ENCODE peak calls at places on chromosomes 4 and X, in five cellular contexts. U is adrenal gland, B is IMR-90, Z is tibial nerve, E is heart left ventricle. D is an unnamed sample. For H3K4me1, the result is how much of the 10 kb centered on the place peaks cover.

GRCh38 chrX:148069759-148070503 is 88.8 kb downstream of the FMR1NB start:
- DNase-seq in B (no peak), U (no peak), E (no peak), Z (no peak), D (no peak)

GRCh38 chr4:98627883-98628282 is 30.5 kb downstream of the TSPAN5 start:
- DNase-seq in Z (no peak), U (no peak), B (peak), E (no peak), D (no peak)

GRCh38 chr4:141610365-141610764 is 26.0 kb upstream of the IL15 start:
- DNase-seq in E (no peak), Z (no peak), U (no peak), B (no peak), D (no peak)

GRCh38 chrX:110276778-110277177 is 41.1 kb downstream of the AMMECR1 start:
- DNase-seq in E (no peak), U (no peak), Z (no peak), B (no peak), D (no peak)

GRCh38 chr4:4325321-4325720 is 35.3 kb downstream of the ZBTB49 start:
- DNase-seq in Z (no peak), E (no peak), B (no peak), U (no peak), D (no peak)

GRCh38 chr4:15457401-15458201 is 12.1 kb upstream of the CC2D2A start:
- DNase-seq in B (peak), E (no peak), Z (no peak), U (no peak), D (no peak)

GRCh38 chr4:156870166-156870565 is 101.4 kb downstream of the PDGFC start:
- DNase-seq in E (no peak), B (peak), U (no peak), Z (no peak), D (no peak)

GRCh38 chr4:159435561-159436023 is 332.7 kb downstream of the RAPGEF2 start:
- DNase-seq in B (no peak), Z (no peak), U (no peak), E (no peak), D (no peak)

GRCh38 chrX:84340981-84341380 is 153.0 kb upstream of the RPS6KA6 start:
- DNase-seq in Z (no peak), E (no peak), U (no peak), B (peak), D (no peak)

GRCh38 chr4:113499696-113500095 is 261.8 kb downstream of the CAMK2D start:
- DNase-seq in B (peak), E (no peak), Z (no peak), U (no peak), D (no peak)

GRCh38 chr4:121551271-121551670 is 145.5 kb downstream of the ANXA5 start:
- DNase-seq in U (no peak), B (no peak), E (no peak), Z (no peak), D (no peak)

GRCh38 chrX:103726477-103726876 is 15.8 kb downstream of the TMEM31 start:
- DNase-seq in U (no peak), Z (no peak), E (no peak), B (no peak), D (no peak)

GRCh38 chr4:1216869-1217294 is 32.0 kb downstream of the CTBP1 start:
- DNase-seq in Z (no peak), B (no peak), E (no peak), U (no peak), D (no peak)

GRCh38 chr4:61193863-61194262 is 6.3 kb upstream of the ADGRL3 start:
- DNase-seq in B (no peak), U (no peak), Z (no peak), E (no peak), D (no peak)

DNA sequence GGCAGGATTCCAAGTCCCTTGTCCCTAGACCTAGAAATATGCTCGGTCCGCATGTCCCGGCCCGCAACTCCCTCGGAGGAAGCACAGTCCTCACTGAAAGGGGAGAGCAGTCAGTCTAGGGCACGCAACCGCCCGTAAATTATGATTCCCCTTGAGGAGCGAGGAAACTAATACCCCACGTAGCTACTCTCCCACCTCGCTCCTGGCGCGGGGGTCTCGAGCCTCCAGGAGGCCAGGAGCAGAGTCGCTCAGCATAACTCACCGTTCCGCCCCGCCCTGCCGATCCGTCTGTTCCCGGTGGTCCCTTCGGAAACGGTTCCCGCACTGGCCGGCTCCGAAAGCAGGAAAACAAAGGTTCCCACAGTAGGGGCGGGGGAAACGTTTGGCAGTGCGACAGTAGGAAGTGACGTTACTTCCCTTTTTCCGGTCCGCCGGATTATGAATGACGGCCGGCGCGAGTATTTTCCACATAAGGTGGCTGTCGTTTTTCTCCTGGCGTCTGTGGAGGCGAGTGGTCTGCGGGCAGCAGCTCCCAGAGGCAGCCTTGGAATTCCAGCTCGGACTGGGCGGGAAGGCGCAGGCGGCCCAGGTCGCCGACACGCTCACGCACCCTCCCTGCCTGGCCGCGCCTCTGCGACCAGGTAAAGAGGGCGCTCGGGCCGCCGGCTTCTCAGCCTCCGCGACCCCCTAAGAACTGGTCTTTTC is at the start of the genes GSTCD and INTS12:
- DNase-seq in B (peak), U (peak), Z (peak), E (peak), D (peak)
- TF ChIP-seq POLR2A in B (peak), U (peak), Z (peak), E (no peak), D (no peak)

GRCh38 chr4:2791518-2792395 is 1.1 kb upstream of the SH3BP2 start:
- DNase-seq in Z (peak), B (no peak), U (peak), E (no peak), D (no peak)

GRCh38 chr4:2793920-2794706 is 1.2 kb downstream of the SH3BP2 start:
- DNase-seq in B (no peak), Z (peak), U (peak), E (peak), D (no peak)

GRCh38 chr4:2793578-2793919 is 664 bp downstream of the SH3BP2 start:
- DNase-seq in E (peak), B (peak), Z (peak), U (peak), D (no peak)

GRCh38 chr4:2792396-2792710 is 532 bp upstream of the SH3BP2 start:
- DNase-seq in Z (peak), B (no peak), E (no peak), U (no peak), D (no peak)

GRCh38 chr4:2792711-2793577 is at the start of gene SH3BP2:
- DNase-seq in U (peak), E (peak), B (peak), Z (peak), D (peak)
- H3K4me1 ChIP-seq in U (under half), E (half or more), B (under half), Z (under half), D (half or more)

GRCh38 chr4:82373816-82374740 is at the start of gene HNRNPD:
- DNase-seq in E (peak), B (peak), U (peak), Z (peak), D (peak)

GRCh38 chr4:82376109-82376508 is 2.3 kb upstream of the HNRNPD start:
- DNase-seq in U (no peak), E (no peak), B (no peak), Z (no peak), D (no peak)

GRCh38 chr4:82371398-82371972 is 2.3 kb downstream of the HNRNPD start:
- DNase-seq in Z (no peak), E (no peak), B (peak), U (no peak), D (no peak)

GRCh38 chr4:82372502-82372873 is 1.3 kb downstream of the HNRNPD start:
- DNase-seq in E (peak), Z (no peak), U (peak), B (peak), D (peak)

DNA sequence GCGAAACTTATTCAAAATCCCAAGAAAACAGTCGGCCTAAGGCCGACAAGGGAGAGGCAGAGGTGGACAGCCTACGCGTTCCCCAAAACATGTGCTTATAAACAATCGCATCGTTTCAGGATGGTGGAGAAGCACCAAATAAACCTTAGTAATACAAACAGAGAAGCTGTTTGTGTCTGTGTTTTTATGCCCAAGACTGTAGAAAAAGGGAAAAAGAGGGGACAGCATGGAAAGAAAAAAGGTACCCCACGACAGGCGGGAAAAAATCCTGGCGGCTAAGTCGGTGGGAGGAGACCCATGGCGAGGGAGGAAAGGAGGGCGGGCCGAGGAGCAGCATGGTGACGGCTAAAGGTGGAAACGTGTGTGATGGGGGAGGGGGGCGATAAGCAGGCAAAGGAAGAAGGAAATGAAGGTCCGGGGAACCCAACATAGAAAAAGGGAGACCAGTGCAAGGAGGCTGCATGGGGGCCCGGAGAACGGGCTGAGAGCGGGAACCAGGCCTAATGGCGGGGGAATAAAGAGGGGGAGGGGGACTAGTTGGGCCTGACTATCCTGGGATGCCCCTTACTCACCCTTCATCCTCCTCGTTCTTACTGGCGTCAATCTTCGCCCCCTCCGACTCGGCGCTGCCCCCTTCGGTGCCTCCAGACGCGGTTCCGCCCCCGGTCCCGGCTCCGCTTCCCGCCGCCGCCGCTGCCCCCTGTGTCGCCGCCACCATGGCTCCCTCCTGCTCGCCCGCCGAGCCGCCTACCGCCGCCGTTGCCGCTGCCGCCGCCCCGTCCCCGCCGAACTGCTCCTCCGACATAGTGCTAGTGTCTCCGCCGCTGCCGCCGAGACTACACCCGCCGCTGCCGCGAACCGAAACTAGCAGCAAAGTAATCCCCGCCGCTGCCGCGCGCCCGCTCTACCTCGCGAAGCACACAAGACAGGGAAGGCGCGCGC is 646 bp downstream of the HNRNPD start:
- DNase-seq in B (peak), Z (peak), E (peak), U (peak), D (peak)
- TF ChIP-seq POLR2A in B (peak), Z (no peak), E (no peak), U (no peak), D (no peak)

GRCh38 chr4:10096976-10097330 is 19.6 kb downstream of the WDR1 start:
- DNase-seq in U (no peak), Z (no peak), B (no peak), E (no peak), D (no peak)
- H3K4me1 ChIP-seq in U (under half), Z (half or more), B (half or more), E (half or more), D (under half)

DNA sequence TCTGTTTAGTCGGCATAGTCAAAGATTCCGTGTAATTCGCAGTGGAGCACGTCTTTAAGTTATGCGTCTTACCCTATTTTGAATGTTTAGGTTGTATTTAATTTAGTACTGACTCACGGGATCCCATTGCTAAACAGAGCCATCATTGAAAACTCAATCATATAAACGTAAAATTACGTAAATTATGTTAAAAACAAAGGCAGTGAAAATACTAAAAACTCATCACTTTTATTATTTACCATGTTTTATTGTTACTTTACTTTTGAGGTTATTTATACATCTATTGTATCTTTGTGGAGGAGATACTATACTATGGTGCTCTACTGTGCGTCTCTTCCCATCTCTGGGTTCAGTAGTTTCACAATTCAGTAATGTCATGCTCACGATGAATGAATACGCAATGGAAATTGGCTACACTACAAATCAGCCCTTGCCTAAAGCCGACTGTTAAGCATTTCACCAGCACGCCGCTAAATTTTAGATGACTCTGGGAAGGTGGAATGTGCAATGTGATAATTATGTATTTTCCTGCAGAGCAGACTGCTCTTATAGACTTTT is 944 bp downstream of the FUNDC2 start:
- DNase-seq in Z (no peak), U (peak), E (peak), B (peak), D (peak)
- TF ChIP-seq POLR2A in Z (peak), U (peak), E (no peak), B (peak), D (peak)

D was measured in testis.